ENCODE peak calls at places on chromosomes 3 and 15, in seven cellular contexts. Y is PC-9; P is stimulated activated CD8-positive, alpha-beta memory T cell treated with anti-CD3 and anti-CD28 coated beads, Interleukin-15, amount 100 ng/mL, for 4 hours; U is progenitor cell of endocrine pancreas; N is DMS 273 treated with DMSO at 0.1 percent for 48 hours; F is stimulated activated naive B cell treated with anti-CD40 and anti-IgM and Interleukin-4, amounts not matched to agents 10 μg/mL and 1 μg/mL and 100 μg/mL, for 72 hours; B is T1000. J is an unnamed sample.

GRCh38 chr3:169659096-169659521 is 4.4 kb downstream of the MECOM start:
- DNase-seq in P (no peak), U (no peak), F (no peak), B (no peak), Y (no peak), N (no peak), J (no peak)

GRCh38 chr15:65192016-65192415 is 6.9 kb upstream of the CLPX start:
- DNase-seq in Y (no peak), P (no peak), N (no peak), U (no peak), F (no peak), B (no peak), J (no peak)

GRCh38 chr15:61769557-61769956 is 290.7 kb downstream of the VPS13C start:
- DNase-seq in N (no peak), P (no peak), F (no peak), Y (no peak), B (no peak), U (no peak), J (no peak)

GRCh38 chr3:113537155-113537554 is 4.8 kb downstream of the SIDT1 start:
- DNase-seq in Y (peak), F (no peak), P (no peak), B (no peak), U (no peak), N (no peak), J (no peak)

GRCh38 chr3:162632672-162633071 is 1136.1 kb downstream of the OTOL1 start:
- DNase-seq in F (no peak), B (no peak), U (no peak), P (no peak), N (no peak), Y (no peak), J (no peak)

GRCh38 chr3:69764861-69765260 is 25.6 kb downstream of the MITF start:
- DNase-seq in N (no peak), Y (no peak), P (no peak), U (no peak), F (no peak), B (no peak), J (no peak)

GRCh38 chr3:11452988-11453847 is 181.0 kb downstream of the ATG7 start:
- DNase-seq in Y (no peak), N (no peak), U (no peak), B (no peak), P (no peak), F (no peak), J (peak)

GRCh38 chr3:80367149-80367548 is 599.4 kb upstream of the ROBO1 start:
- DNase-seq in B (no peak), N (no peak), P (no peak), Y (no peak), F (no peak), U (no peak), J (no peak)

GRCh38 chr3:122874116-122874515 is 79.2 kb downstream of the SLC49A4 start:
- DNase-seq in N (no peak), U (no peak), Y (no peak), B (no peak), P (no peak), F (no peak), J (no peak)

GRCh38 chr3:45224824-45225464 is 1.1 kb downstream of the TMEM158 start:
- DNase-seq in N (no peak), P (no peak), F (peak), U (peak), Y (no peak), B (peak), J (no peak)

GRCh38 chr3:181279239-181279565 is 289.7 kb upstream of the DNAJC19 start:
- DNase-seq in Y (no peak), P (no peak), B (no peak), N (no peak), F (no peak), U (no peak), J (no peak)

GRCh38 chr3:102206506-102207145 is 228.2 kb upstream of the ZPLD1 start:
- DNase-seq in F (no peak), U (no peak), B (no peak), Y (no peak), N (no peak), P (no peak), J (no peak)

GRCh38 chr15:73078722-73079121 is 26.5 kb downstream of the NEO1 start:
- DNase-seq in F (no peak), U (no peak), Y (no peak), N (no peak), P (no peak), B (peak), J (peak)

GRCh38 chr3:110900583-110900982 is 171.0 kb upstream of the NECTIN3 start:
- DNase-seq in U (no peak), P (no peak), F (no peak), N (no peak), B (no peak), Y (no peak), J (peak)

GRCh38 chr3:106570426-106570825 is 701.6 kb upstream of the CBLB start:
- DNase-seq in B (no peak), P (no peak), N (no peak), F (no peak), Y (no peak), U (no peak), J (no peak)

GRCh38 chr3:96700322-96701315 is 113.8 kb upstream of the EPHA6 start:
- DNase-seq in F (no peak), B (no peak), Y (no peak), P (no peak), U (no peak), N (no peak), J (no peak)

GRCh38 chr3:146345900-146346299 is 95.0 kb upstream of the PLSCR4 start:
- DNase-seq in Y (no peak), N (no peak), B (no peak), P (no peak), U (no peak), F (no peak), J (no peak)

GRCh38 chr15:30885814-30886213 is 17.9 kb upstream of the FAN1 start:
- DNase-seq in P (no peak), F (no peak), N (no peak), U (peak), Y (no peak), B (no peak), J (no peak)

GRCh38 chr15:41279535-41280283 is 48.6 kb downstream of the CHP1 start:
- DNase-seq in U (no peak), N (no peak), B (no peak), Y (no peak), P (no peak), F (no peak), J (no peak)

GRCh38 chr15:64152507-64153387 is 1.2 kb downstream of the SNX22 start:
- DNase-seq in U (no peak), B (no peak), F (peak), P (no peak), Y (no peak), N (no peak), J (no peak)

GRCh38 chr3:98784042-98784441 is 20.9 kb downstream of the ST3GAL6 start:
- DNase-seq in Y (no peak), F (no peak), P (no peak), B (no peak), U (no peak), N (no peak), J (no peak)

GRCh38 chr3:155744626-155745324 is at the start of gene PLCH1:
- DNase-seq in P (peak), B (no peak), N (peak), Y (no peak), F (peak), U (peak), J (no peak)

GRCh38 chr3:35665390-35666055 is 26.2 kb downstream of the ARPP21 start:
- DNase-seq in N (no peak), U (no peak), P (no peak), B (no peak), F (no peak), Y (no peak), J (no peak)

GRCh38 chr3:31288641-31289100 is 244.1 kb upstream of the STT3B start:
- DNase-seq in P (no peak), N (no peak), Y (peak), B (peak), U (no peak), F (no peak), J (peak)

GRCh38 chr15:83904107-83904720 is 250.3 kb downstream of the ADAMTSL3 start:
- DNase-seq in B (no peak), F (no peak), U (no peak), P (no peak), N (no peak), Y (no peak), J (no peak)

J was measured in HS-27A.